ENCODE peak calls at places on chromosomes 6 and 20, in five cellular contexts. One of them, this sample, is unnamed.

GRCh38 chr20:38673731-38674177 is 50.5 kb upstream of the SLC32A1 start:
- DNase-seq in HEK293T: peak; percentile 34
- DNase-seq in K562: peak; percentile 49
- DNase-seq in HepG2: no peak
- DNase-seq in GM12878: no peak
- DNase-seq in this sample: peak; percentile 61

GRCh38 chr6:142112451-142113061 is 20.2 kb upstream of the GJE1 start:
- DNase-seq in K562: peak; percentile 61
- DNase-seq in HepG2: peak; percentile 72
- DNase-seq in GM12878: peak; percentile 4
- DNase-seq in HEK293T: peak; percentile 68
- DNase-seq in this sample: peak; percentile 29

GRCh38 chr20:15475483-15475882 is 1097.8 kb downstream of the KIF16B start:
- DNase-seq in GM12878: peak; percentile 20
- DNase-seq in HEK293T: no peak
- DNase-seq in K562: no peak
- DNase-seq in HepG2: no peak
- DNase-seq in this sample: peak; percentile 23

GRCh38 chr20:31566658-31567379 is 38.3 kb upstream of the ID1 start:
- DNase-seq in HepG2: no peak
- DNase-seq in K562: no peak
- DNase-seq in HEK293T: no peak
- DNase-seq in GM12878: no peak
- DNase-seq in this sample: no peak

GRCh38 chr6:38493929-38494547 is 145.7 kb downstream of the BTBD9 start:
- DNase-seq in K562: peak; percentile 39
- DNase-seq in HEK293T: peak; percentile 28
- DNase-seq in HepG2: peak; percentile 70
- DNase-seq in GM12878: peak; percentile 52
- DNase-seq in this sample: peak; percentile 15

GRCh38 chr20:62816031-62816878 is 595 bp upstream of the COL9A3 start:
- DNase-seq in GM12878: no peak
- DNase-seq in HEK293T: no peak
- DNase-seq in K562: no peak
- DNase-seq in HepG2: no peak
- DNase-seq in this sample: peak; percentile 60

GRCh38 chr20:31845300-31845863 is at the start of gene FOXS1:
- DNase-seq in K562: no peak
- DNase-seq in HepG2: no peak
- DNase-seq in HEK293T: no peak
- DNase-seq in GM12878: no peak
- DNase-seq in this sample: no peak

GRCh38 chr20:24761220-24762065 is 187.6 kb upstream of the CST7 start:
- DNase-seq in K562: no peak
- DNase-seq in HepG2: no peak
- DNase-seq in HEK293T: no peak
- DNase-seq in GM12878: no peak
- DNase-seq in this sample: no peak

GRCh38 chr20:32538526-32538918 is 46.6 kb downstream of the NOL4L start:
- DNase-seq in HEK293T: no peak
- DNase-seq in HepG2: no peak
- DNase-seq in GM12878: no peak
- DNase-seq in K562: no peak
- DNase-seq in this sample: no peak

GRCh38 chr6:34525431-34526175 is 30.5 kb downstream of the SPDEF start:
- DNase-seq in GM12878: no peak
- DNase-seq in HepG2: no peak
- DNase-seq in K562: no peak
- DNase-seq in HEK293T: no peak
- DNase-seq in this sample: peak; percentile 77

GRCh38 chr6:31497595-31498476 is at the start of gene MICB:
- DNase-seq in K562: peak; percentile 91
- DNase-seq in HepG2: peak; percentile 82
- DNase-seq in HEK293T: peak; percentile 19
- DNase-seq in GM12878: peak; percentile 46
- DNase-seq in this sample: peak; percentile 58

GRCh38 chr6:158142789-158143188 is 25.3 kb downstream of the SERAC1 start:
- DNase-seq in GM12878: no peak
- DNase-seq in HepG2: peak; percentile 70
- DNase-seq in HEK293T: no peak
- DNase-seq in K562: no peak
- DNase-seq in this sample: no peak

GRCh38 chr6:42569102-42570028 is 5.5 kb downstream of the UBR2 start:
- DNase-seq in K562: peak; percentile 73
- DNase-seq in HEK293T: no peak
- DNase-seq in GM12878: no peak
- DNase-seq in HepG2: no peak
- DNase-seq in this sample: no peak

DNA sequence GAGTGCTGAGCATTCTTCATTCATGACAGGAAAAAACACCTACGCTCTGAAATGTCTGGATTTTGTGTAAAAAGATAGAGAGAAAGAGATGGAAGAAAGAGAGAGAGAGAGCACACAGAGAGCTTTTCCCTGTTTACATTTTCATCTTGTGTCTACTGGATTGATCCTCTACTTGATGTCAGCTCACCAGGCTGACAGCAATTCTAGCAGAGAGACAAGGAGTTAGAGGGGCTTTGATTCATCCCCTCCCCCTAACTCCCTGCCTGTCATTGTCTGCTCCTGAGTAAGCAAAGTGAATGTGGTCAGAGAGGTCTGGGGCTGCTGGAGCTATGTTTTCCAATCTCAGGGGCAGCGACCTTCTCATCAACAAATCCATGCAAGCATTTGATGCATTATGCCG is 538.6 kb upstream of the POU3F2 start:
- DNase-seq in GM12878: no peak
- DNase-seq in HEK293T: no peak
- DNase-seq in HepG2: no peak
- DNase-seq in K562: no peak
- DNase-seq in this sample: no peak
- TF ChIP-seq FOXM1 in GM12878: no peak
- TF ChIP-seq FOXM1 in HEK293T: no peak
- TF ChIP-seq FOXM1 in HepG2: no peak
- TF ChIP-seq FOXM1 in K562: no peak
- TF ChIP-seq FOXM1 in this sample: no peak

GRCh38 chr20:49636447-49636846 is 68.5 kb upstream of the PTGIS start:
- DNase-seq in GM12878: no peak
- DNase-seq in K562: no peak
- DNase-seq in HEK293T: no peak
- DNase-seq in HepG2: no peak
- DNase-seq in this sample: no peak

GRCh38 chr20:49633643-49634042 is 65.7 kb upstream of the PTGIS start:
- DNase-seq in HepG2: no peak
- DNase-seq in HEK293T: no peak
- DNase-seq in K562: no peak
- DNase-seq in GM12878: no peak
- DNase-seq in this sample: no peak

GRCh38 chr20:49634116-49634515 is 66.2 kb upstream of the PTGIS start:
- DNase-seq in K562: no peak
- DNase-seq in GM12878: no peak
- DNase-seq in HEK293T: no peak
- DNase-seq in HepG2: no peak
- DNase-seq in this sample: no peak

GRCh38 chr20:49635829-49636228 is 67.9 kb upstream of the PTGIS start:
- DNase-seq in K562: no peak
- DNase-seq in GM12878: no peak
- DNase-seq in HepG2: no peak
- DNase-seq in HEK293T: no peak
- DNase-seq in this sample: no peak

GRCh38 chr20:49635171-49635570 is 67.2 kb upstream of the PTGIS start:
- DNase-seq in K562: no peak
- DNase-seq in GM12878: no peak
- DNase-seq in HepG2: no peak
- DNase-seq in HEK293T: no peak
- DNase-seq in this sample: peak; percentile 49
- TF ChIP-seq FOXM1 in K562: no peak
- TF ChIP-seq FOXM1 in GM12878: no peak
- TF ChIP-seq FOXM1 in HepG2: no peak
- TF ChIP-seq FOXM1 in HEK293T: no peak
- TF ChIP-seq FOXM1 in this sample: no peak

DNA sequence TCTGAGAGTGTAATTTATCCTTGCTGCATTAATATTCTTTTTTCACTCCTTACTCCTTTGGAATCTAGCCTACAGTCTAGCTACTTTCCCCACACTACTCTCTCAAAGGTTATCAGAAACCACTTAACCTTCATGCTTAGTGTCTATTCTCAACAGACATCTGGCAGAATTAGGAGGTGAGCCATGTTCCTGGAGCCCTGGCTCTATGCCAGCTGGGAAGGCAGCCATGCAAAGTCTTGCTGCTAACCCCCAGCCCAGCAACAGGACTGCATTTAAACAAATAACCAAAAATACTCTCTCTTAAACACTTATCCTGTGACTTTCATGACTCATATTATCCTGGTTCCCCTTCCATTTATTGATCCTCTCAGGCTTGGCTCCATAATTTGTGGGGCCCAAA is 260.2 kb downstream of the BCKDHB start:
- DNase-seq in GM12878: no peak
- DNase-seq in K562: no peak
- DNase-seq in HepG2: no peak
- DNase-seq in HEK293T: no peak
- DNase-seq in this sample: peak; percentile 55
- TF ChIP-seq FOXM1 in GM12878: no peak
- TF ChIP-seq FOXM1 in K562: no peak
- TF ChIP-seq FOXM1 in HepG2: no peak
- TF ChIP-seq FOXM1 in HEK293T: no peak
- TF ChIP-seq FOXM1 in this sample: no peak

DNA sequence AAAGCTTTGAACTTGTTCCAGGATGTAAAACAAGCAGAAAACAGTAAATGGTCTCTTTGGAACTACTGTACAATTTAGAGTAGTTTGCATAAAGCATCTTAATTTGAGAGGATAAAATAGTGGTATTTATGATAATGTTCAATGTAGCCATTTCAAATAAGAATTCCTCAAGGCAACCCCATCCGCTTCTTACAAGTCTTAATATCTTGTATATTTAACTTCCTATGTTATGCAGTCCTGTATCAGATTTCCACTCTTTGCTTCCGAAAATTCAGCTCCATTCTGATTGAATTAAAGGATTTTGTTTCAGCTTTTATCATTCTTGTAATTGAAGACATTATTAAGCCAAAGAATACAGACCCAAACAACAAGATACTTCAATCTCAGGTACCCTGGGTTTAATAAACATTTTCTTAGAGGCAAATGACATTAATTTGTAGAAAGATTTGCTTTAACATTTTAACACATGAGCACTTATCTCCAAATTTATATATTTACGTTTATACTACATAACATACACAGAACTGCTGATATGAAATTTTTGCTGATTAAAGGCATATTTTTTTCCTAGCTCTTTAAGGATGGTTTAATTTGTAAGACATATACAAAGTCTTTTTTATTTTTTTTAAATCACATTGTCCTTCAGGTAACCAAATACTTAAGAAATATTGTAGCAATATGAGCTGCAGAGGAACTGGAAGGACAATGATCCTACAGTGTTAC is 131.1 kb upstream of the BEND3 start:
- DNase-seq in GM12878: no peak
- DNase-seq in HepG2: no peak
- DNase-seq in HEK293T: no peak
- DNase-seq in K562: no peak
- DNase-seq in this sample: no peak
- TF ChIP-seq FOXM1 in GM12878: no peak
- TF ChIP-seq FOXM1 in HepG2: no peak
- TF ChIP-seq FOXM1 in HEK293T: no peak
- TF ChIP-seq FOXM1 in K562: no peak
- TF ChIP-seq FOXM1 in this sample: no peak

DNA sequence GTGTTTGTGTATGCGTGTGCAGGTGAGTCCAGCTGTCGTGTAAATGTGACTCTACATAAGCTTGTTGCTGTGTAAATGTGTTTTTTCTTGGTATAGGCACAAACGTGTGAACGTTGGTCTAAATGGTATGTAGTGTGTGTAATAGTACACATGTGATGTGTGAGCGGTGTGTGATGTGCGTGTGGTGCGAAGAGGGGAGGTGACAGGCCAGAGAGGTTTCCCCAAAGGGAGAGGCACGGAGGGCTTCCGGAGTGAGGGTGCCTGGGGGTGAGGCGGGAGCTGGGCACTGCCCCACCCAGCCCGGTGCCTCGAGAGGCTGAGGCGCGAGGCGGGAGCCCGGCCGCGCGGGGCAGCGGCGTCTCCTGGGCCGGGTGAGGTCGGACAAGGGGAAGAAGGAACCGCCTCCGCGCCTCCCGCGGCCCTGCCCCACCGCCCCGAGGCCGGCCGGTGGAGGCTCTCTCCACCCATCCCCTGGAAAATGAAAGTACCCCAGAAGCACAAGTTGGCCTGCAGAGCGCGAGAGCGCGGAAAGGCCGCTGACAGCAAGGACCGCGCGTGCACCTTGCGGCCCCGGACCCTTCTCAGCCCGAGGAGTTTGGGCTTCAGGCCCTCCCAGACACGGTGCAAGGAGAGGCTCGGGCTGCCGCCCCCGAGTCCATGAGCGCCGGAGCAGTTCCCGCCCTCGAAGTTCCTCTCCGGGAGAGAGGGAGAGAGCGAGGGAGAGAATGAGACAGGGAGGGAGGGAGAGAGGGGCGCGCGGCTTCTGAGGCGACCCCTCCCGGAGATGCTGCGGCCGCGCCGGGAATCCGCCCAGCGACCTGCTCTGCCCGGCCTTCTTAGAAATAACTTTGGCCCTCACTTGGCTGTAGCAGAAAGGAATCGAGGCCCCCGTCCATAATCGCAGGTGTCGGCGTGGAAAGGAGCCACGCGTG is 43.2 kb upstream of the OSTM1 start:
- DNase-seq in HepG2: no peak
- DNase-seq in HEK293T: no peak
- DNase-seq in K562: no peak
- DNase-seq in GM12878: no peak
- DNase-seq in this sample: peak; percentile 74
- TF ChIP-seq FOXM1 in HepG2: no peak
- TF ChIP-seq FOXM1 in HEK293T: no peak
- TF ChIP-seq FOXM1 in K562: no peak
- TF ChIP-seq FOXM1 in GM12878: no peak
- TF ChIP-seq FOXM1 in this sample: no peak

This sample was measured in SK-N-SH.